ENCODE peak calls at places on chromosomes 11 and 22, in five cellular contexts. One of them, this sample, is unnamed.

GRCh38 chr11:111518668-111519067 is 4.1 kb downstream of the HOATZ start:
- DNase-seq in nephron progenitor cell: no peak
- DNase-seq in A549: no peak
- DNase-seq in astrocyte of the spinal cord: no peak
- DNase-seq in GM20000: no peak
- DNase-seq in this sample: no peak

GRCh38 chr22:23574877-23575276 is 5.2 kb downstream of the IGLL1 start:
- DNase-seq in nephron progenitor cell: no peak
- DNase-seq in A549: no peak
- DNase-seq in astrocyte of the spinal cord: no peak
- DNase-seq in GM20000: no peak
- DNase-seq in this sample: no peak

GRCh38 chr22:31947296-31947695 is 3.0 kb downstream of the YWHAH start:
- DNase-seq in nephron progenitor cell: no peak
- DNase-seq in A549: peak
- DNase-seq in astrocyte of the spinal cord: peak
- DNase-seq in GM20000: peak
- DNase-seq in this sample: peak

GRCh38 chr11:31050061-31050790 is 319.3 kb downstream of the DCDC1 start:
- DNase-seq in nephron progenitor cell: no peak
- DNase-seq in A549: no peak
- DNase-seq in astrocyte of the spinal cord: no peak
- DNase-seq in GM20000: no peak
- DNase-seq in this sample: no peak

GRCh38 chr11:131889146-131889577 is 518.7 kb downstream of the NTM start:
- DNase-seq in nephron progenitor cell: peak
- DNase-seq in A549: no peak
- DNase-seq in astrocyte of the spinal cord: peak
- DNase-seq in GM20000: no peak
- DNase-seq in this sample: no peak

GRCh38 chr11:33658195-33658900 is 42.3 kb downstream of the C11orf91 start:
- DNase-seq in nephron progenitor cell: no peak
- DNase-seq in A549: no peak
- DNase-seq in astrocyte of the spinal cord: no peak
- DNase-seq in GM20000: no peak
- DNase-seq in this sample: no peak

GRCh38 chr11:2301631-2302272 is at the start of the genes C11orf21 and TSPAN32:
- DNase-seq in nephron progenitor cell: no peak
- DNase-seq in A549: no peak
- DNase-seq in astrocyte of the spinal cord: peak
- DNase-seq in GM20000: no peak
- DNase-seq in this sample: peak

GRCh38 chr11:69299572-69299971 is 5.6 kb downstream of the MYEOV start:
- DNase-seq in nephron progenitor cell: no peak
- DNase-seq in A549: no peak
- DNase-seq in astrocyte of the spinal cord: no peak
- DNase-seq in GM20000: no peak
- DNase-seq in this sample: no peak

GRCh38 chr11:134027671-134028070 is 41.2 kb upstream of the JAM3 start:
- DNase-seq in nephron progenitor cell: no peak
- DNase-seq in A549: no peak
- DNase-seq in astrocyte of the spinal cord: no peak
- DNase-seq in GM20000: no peak
- DNase-seq in this sample: no peak

GRCh38 chr11:70813651-70814050 is 415.3 kb downstream of the CTTN start:
- DNase-seq in nephron progenitor cell: no peak
- DNase-seq in A549: no peak
- DNase-seq in astrocyte of the spinal cord: no peak
- DNase-seq in GM20000: no peak
- DNase-seq in this sample: no peak

GRCh38 chr11:130124096-130124495 is 35.5 kb upstream of the ST14 start:
- DNase-seq in nephron progenitor cell: no peak
- DNase-seq in A549: peak
- DNase-seq in astrocyte of the spinal cord: peak
- DNase-seq in GM20000: no peak
- DNase-seq in this sample: no peak

GRCh38 chr11:117096140-117096972 is 1.9 kb downstream of the SIK3 start:
- DNase-seq in nephron progenitor cell: no peak
- DNase-seq in A549: no peak
- DNase-seq in astrocyte of the spinal cord: no peak
- DNase-seq in GM20000: peak
- DNase-seq in this sample: peak

GRCh38 chr22:43883012-43883661 is 8.7 kb downstream of the PNPLA5 start:
- DNase-seq in nephron progenitor cell: peak
- DNase-seq in A549: peak
- DNase-seq in astrocyte of the spinal cord: peak
- DNase-seq in GM20000: peak
- DNase-seq in this sample: peak

GRCh38 chr11:125091247-125091876 is 20.1 kb downstream of the TMEM218 start:
- DNase-seq in nephron progenitor cell: peak
- DNase-seq in A549: peak
- DNase-seq in astrocyte of the spinal cord: peak
- DNase-seq in GM20000: peak
- DNase-seq in this sample: no peak

GRCh38 chr11:118142081-118142480 is 10.5 kb downstream of the SCN4B start:
- DNase-seq in nephron progenitor cell: no peak
- DNase-seq in A549: no peak
- DNase-seq in astrocyte of the spinal cord: no peak
- DNase-seq in GM20000: no peak
- DNase-seq in this sample: no peak

GRCh38 chr22:29155966-29156365 is 49.7 kb upstream of the EMID1 start:
- DNase-seq in nephron progenitor cell: no peak
- DNase-seq in A549: no peak
- DNase-seq in astrocyte of the spinal cord: no peak
- DNase-seq in GM20000: no peak
- DNase-seq in this sample: no peak

GRCh38 chr11:77117485-77117884 is 10.6 kb upstream of the MYO7A start:
- DNase-seq in nephron progenitor cell: no peak
- DNase-seq in A549: no peak
- DNase-seq in astrocyte of the spinal cord: peak
- DNase-seq in GM20000: no peak
- DNase-seq in this sample: no peak

GRCh38 chr11:114077482-114078305 is 18.2 kb downstream of the ZBTB16 start:
- DNase-seq in nephron progenitor cell: no peak
- DNase-seq in A549: no peak
- DNase-seq in astrocyte of the spinal cord: no peak
- DNase-seq in GM20000: no peak
- DNase-seq in this sample: no peak

GRCh38 chr11:104992781-104993180 is 24.4 kb upstream of the CASP4 start:
- DNase-seq in nephron progenitor cell: no peak
- DNase-seq in A549: no peak
- DNase-seq in astrocyte of the spinal cord: no peak
- DNase-seq in GM20000: no peak
- DNase-seq in this sample: no peak

GRCh38 chr22:43011079-43011478 is 3.9 kb downstream of the PACSIN2 start:
- DNase-seq in nephron progenitor cell: no peak
- DNase-seq in A549: no peak
- DNase-seq in astrocyte of the spinal cord: no peak
- DNase-seq in GM20000: no peak
- DNase-seq in this sample: no peak

GRCh38 chr22:44341431-44342346 is 28.9 kb upstream of the SHISAL1 start:
- DNase-seq in nephron progenitor cell: no peak
- DNase-seq in A549: no peak
- DNase-seq in astrocyte of the spinal cord: peak
- DNase-seq in GM20000: no peak
- DNase-seq in this sample: no peak

GRCh38 chr11:1267441-1268100 is 41.9 kb downstream of the TOLLIP start:
- DNase-seq in nephron progenitor cell: no peak
- DNase-seq in A549: no peak
- DNase-seq in astrocyte of the spinal cord: no peak
- DNase-seq in GM20000: no peak
- DNase-seq in this sample: no peak

GRCh38 chr11:832529-833113 is at the start of gene CD151:
- DNase-seq in nephron progenitor cell: peak
- DNase-seq in A549: no peak
- DNase-seq in astrocyte of the spinal cord: peak
- DNase-seq in GM20000: peak
- DNase-seq in this sample: peak

GRCh38 chr11:133403900-133404299 is 128.4 kb downstream of the OPCML start:
- DNase-seq in nephron progenitor cell: no peak
- DNase-seq in A549: no peak
- DNase-seq in astrocyte of the spinal cord: no peak
- DNase-seq in GM20000: no peak
- DNase-seq in this sample: no peak

GRCh38 chr11:4118107-4118506 is 23.5 kb downstream of the RRM1 start:
- DNase-seq in nephron progenitor cell: no peak
- DNase-seq in A549: no peak
- DNase-seq in astrocyte of the spinal cord: peak
- DNase-seq in GM20000: no peak
- DNase-seq in this sample: no peak

GRCh38 chr22:19873138-19873959 is 18.7 kb upstream of the GNB1L start:
- DNase-seq in nephron progenitor cell: no peak
- DNase-seq in A549: no peak
- DNase-seq in astrocyte of the spinal cord: no peak
- DNase-seq in GM20000: no peak
- DNase-seq in this sample: no peak

GRCh38 chr11:63613517-63614135 is 607 bp downstream of the PLAAT3 start:
- DNase-seq in nephron progenitor cell: peak
- DNase-seq in A549: peak
- DNase-seq in astrocyte of the spinal cord: peak
- DNase-seq in GM20000: peak
- DNase-seq in this sample: peak

GRCh38 chr11:11968511-11969280 is 39.7 kb downstream of the DKK3 start:
- DNase-seq in nephron progenitor cell: no peak
- DNase-seq in A549: no peak
- DNase-seq in astrocyte of the spinal cord: no peak
- DNase-seq in GM20000: no peak
- DNase-seq in this sample: peak

GRCh38 chr11:73218106-73218829 is at the start of gene P2RY2:
- DNase-seq in nephron progenitor cell: peak
- DNase-seq in A549: peak
- DNase-seq in astrocyte of the spinal cord: no peak
- DNase-seq in GM20000: peak
- DNase-seq in this sample: peak

GRCh38 chr11:130055637-130056036 is 14.1 kb upstream of the APLP2 start:
- DNase-seq in nephron progenitor cell: no peak
- DNase-seq in A549: no peak
- DNase-seq in astrocyte of the spinal cord: peak
- DNase-seq in GM20000: no peak
- DNase-seq in this sample: no peak

GRCh38 chr11:38274031-38274430 is 1676.0 kb upstream of the RAG2 start:
- DNase-seq in nephron progenitor cell: no peak
- DNase-seq in A549: no peak
- DNase-seq in astrocyte of the spinal cord: peak
- DNase-seq in GM20000: no peak
- DNase-seq in this sample: no peak

GRCh38 chr22:27110985-27111451 is 453.6 kb downstream of the MIAT start:
- DNase-seq in nephron progenitor cell: no peak
- DNase-seq in A549: peak
- DNase-seq in astrocyte of the spinal cord: peak
- DNase-seq in GM20000: no peak
- DNase-seq in this sample: no peak

GRCh38 chr11:34426766-34427170 is 12.0 kb upstream of the CAT start:
- DNase-seq in nephron progenitor cell: no peak
- DNase-seq in A549: no peak
- DNase-seq in astrocyte of the spinal cord: peak
- DNase-seq in GM20000: no peak
- DNase-seq in this sample: no peak

GRCh38 chr11:128596245-128596644 is 8.9 kb upstream of the ETS1 start:
- DNase-seq in nephron progenitor cell: no peak
- DNase-seq in A549: no peak
- DNase-seq in astrocyte of the spinal cord: no peak
- DNase-seq in GM20000: no peak
- DNase-seq in this sample: no peak
- TF ChIP-seq CTCF in nephron progenitor cell: no peak
- TF ChIP-seq CTCF in A549: no peak
- TF ChIP-seq CTCF in astrocyte of the spinal cord: no peak
- TF ChIP-seq CTCF in GM20000: no peak
- TF ChIP-seq CTCF in this sample: no peak

GRCh38 chr22:35454416-35455054 is 54.6 kb downstream of the MCM5 start:
- DNase-seq in nephron progenitor cell: no peak
- DNase-seq in A549: no peak
- DNase-seq in astrocyte of the spinal cord: no peak
- DNase-seq in GM20000: no peak
- DNase-seq in this sample: no peak
- TF ChIP-seq CTCF in nephron progenitor cell: no peak
- TF ChIP-seq CTCF in A549: no peak
- TF ChIP-seq CTCF in astrocyte of the spinal cord: no peak
- TF ChIP-seq CTCF in GM20000: no peak
- TF ChIP-seq CTCF in this sample: no peak

GRCh38 chr11:65057526-65057925 is 827 bp downstream of the NAALADL1 start:
- DNase-seq in nephron progenitor cell: no peak
- DNase-seq in A549: no peak
- DNase-seq in astrocyte of the spinal cord: no peak
- DNase-seq in GM20000: no peak
- DNase-seq in this sample: no peak
- TF ChIP-seq CTCF in nephron progenitor cell: no peak
- TF ChIP-seq CTCF in A549: no peak
- TF ChIP-seq CTCF in astrocyte of the spinal cord: no peak
- TF ChIP-seq CTCF in GM20000: no peak
- TF ChIP-seq CTCF in this sample: no peak

GRCh38 chr22:37534445-37534844 is 15.2 kb upstream of the CARD10 start:
- DNase-seq in nephron progenitor cell: no peak
- DNase-seq in A549: no peak
- DNase-seq in astrocyte of the spinal cord: no peak
- DNase-seq in GM20000: no peak
- DNase-seq in this sample: no peak

GRCh38 chr22:37538590-37539357 is 19.6 kb upstream of the CARD10 start:
- DNase-seq in nephron progenitor cell: peak
- DNase-seq in A549: peak
- DNase-seq in astrocyte of the spinal cord: peak
- DNase-seq in GM20000: peak
- DNase-seq in this sample: peak

GRCh38 chr22:37529652-37530345 is 10.6 kb upstream of the CARD10 start:
- DNase-seq in nephron progenitor cell: no peak
- DNase-seq in A549: no peak
- DNase-seq in astrocyte of the spinal cord: no peak
- DNase-seq in GM20000: no peak
- DNase-seq in this sample: no peak

GRCh38 chr22:37535159-37535558 is 15.9 kb upstream of the CARD10 start:
- DNase-seq in nephron progenitor cell: no peak
- DNase-seq in A549: no peak
- DNase-seq in astrocyte of the spinal cord: no peak
- DNase-seq in GM20000: no peak
- DNase-seq in this sample: no peak

DNA sequence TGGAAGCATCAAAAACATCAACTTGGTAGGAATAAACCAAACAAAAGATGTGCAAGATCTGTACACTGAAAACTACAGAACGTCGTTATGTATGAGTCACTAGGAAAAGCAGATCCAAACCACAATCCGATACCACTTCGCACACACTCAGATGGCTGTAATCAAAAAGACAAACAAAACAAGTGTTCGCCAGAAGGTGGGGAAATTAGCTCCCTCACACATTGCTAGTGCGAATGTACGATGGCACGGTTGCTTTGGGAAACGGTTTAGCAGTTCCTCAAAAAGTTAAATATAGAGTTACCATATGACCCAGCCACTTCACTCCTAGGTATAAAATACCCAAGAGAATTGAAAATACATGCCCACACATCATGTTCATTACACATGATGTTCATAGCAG is 14.8 kb upstream of the CARD10 start:
- DNase-seq in nephron progenitor cell: no peak
- DNase-seq in A549: no peak
- DNase-seq in astrocyte of the spinal cord: peak
- DNase-seq in GM20000: no peak
- DNase-seq in this sample: no peak
- TF ChIP-seq CTCF in nephron progenitor cell: no peak
- TF ChIP-seq CTCF in A549: no peak
- TF ChIP-seq CTCF in astrocyte of the spinal cord: no peak
- TF ChIP-seq CTCF in GM20000: no peak
- TF ChIP-seq CTCF in this sample: no peak